ENCODE peak calls at places on chromosomes 2 and 18, in eight cellular contexts. Z, J, M, L, T, P, K and I are unnamed samples.

GRCh38 chr2:85390941-85391669 is 19.1 kb downstream of the CAPG start:
- DNase-seq in Z (peak; percentile 74), J (peak; percentile 72), L (peak; percentile 67), K (no peak), P (no peak), M (peak; percentile 70), T (no peak), I (peak; percentile 64)

GRCh38 chr2:43634604-43635306 is 2.3 kb upstream of the PLEKHH2 start:
- DNase-seq in T (peak; percentile 95), Z (no peak), J (no peak), K (no peak), M (no peak), L (no peak), P (peak; percentile 99), I (no peak)

GRCh38 chr2:102698369-102699111 is 63.3 kb upstream of the TMEM182 start:
- DNase-seq in L (no peak), T (no peak), P (no peak), Z (peak; percentile 82), K (peak; percentile 37), M (no peak), J (no peak), I (no peak)

GRCh38 chr2:170818294-170819104 is 1.8 kb downstream of the GAD1 start:
- DNase-seq in P (no peak), K (no peak), T (no peak), M (peak; percentile 44), J (no peak), L (no peak), Z (no peak), I (no peak)

GRCh38 chr2:119464977-119465376 is 33.3 kb downstream of the TMEM37 start:
- DNase-seq in M (no peak), P (no peak), K (no peak), J (no peak), Z (no peak), T (no peak), L (no peak), I (no peak)

GRCh38 chr2:15557947-15558346 is 3.2 kb downstream of the NBAS start:
- DNase-seq in Z (no peak), P (no peak), T (no peak), K (no peak), J (no peak), L (no peak), M (no peak), I (no peak)

GRCh38 chr2:210531482-210531881 is 24.9 kb upstream of the CPS1 start:
- DNase-seq in T (no peak), K (no peak), P (no peak), Z (no peak), L (no peak), M (no peak), J (no peak), I (no peak)

GRCh38 chr2:51028829-51029228 is 3.1 kb downstream of the NRXN1 start:
- DNase-seq in M (no peak), T (no peak), K (no peak), Z (no peak), P (no peak), L (no peak), J (no peak), I (no peak)

GRCh38 chr18:45014047-45014501 is 333.4 kb downstream of the SETBP1 start:
- DNase-seq in T (peak; percentile 41), L (no peak), J (no peak), M (peak; percentile 32), P (peak; percentile 65), Z (no peak), K (no peak), I (no peak)

GRCh38 chr2:29013046-29013780 is 32.1 kb downstream of the TOGARAM2 start:
- DNase-seq in Z (no peak), M (no peak), K (no peak), J (no peak), L (no peak), P (peak; percentile 50), T (no peak), I (no peak)
- TF ChIP-seq CTCF in Z (no peak), M (no peak), K (no peak), J (no peak), L (no peak), P (peak; percentile 51), T (no peak), I (no peak)

DNA sequence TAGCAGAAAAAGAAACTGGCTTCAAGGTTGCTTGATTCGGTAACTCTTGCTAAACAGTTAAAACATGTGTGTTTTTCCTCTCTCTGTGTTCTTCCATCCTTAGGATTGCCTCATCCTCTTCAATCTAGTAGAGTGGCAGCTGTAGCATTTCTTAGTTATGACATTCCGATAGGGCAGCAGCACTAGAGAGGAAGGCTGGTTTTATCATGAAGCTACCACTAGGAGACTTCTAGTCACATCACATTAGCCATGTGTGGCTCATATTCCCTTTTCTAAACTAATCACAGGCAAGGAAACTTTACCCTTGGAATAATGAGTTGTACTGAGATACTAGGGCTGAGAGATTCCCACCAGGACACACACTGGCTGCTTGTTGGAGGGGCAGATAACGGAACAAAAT is 187.6 kb downstream of the DOK6 start:
- DNase-seq in T (no peak), L (no peak), K (no peak), Z (no peak), J (no peak), M (no peak), P (no peak), I (no peak)
- TF ChIP-seq CTCF in T (no peak), L (no peak), K (no peak), Z (no peak), J (no peak), M (peak; percentile 20), P (no peak), I (no peak)

GRCh38 chr2:74648009-74648443 is at the start of gene M1AP:
- DNase-seq in P (peak; percentile 49), M (peak; percentile 44), L (no peak), T (no peak), Z (peak; percentile 28), K (no peak), J (peak; percentile 50), I (no peak)
- TF ChIP-seq CTCF in P (no peak), M (peak; percentile 46), L (no peak), T (no peak), Z (no peak), K (no peak), J (peak; percentile 54), I (no peak)

DNA sequence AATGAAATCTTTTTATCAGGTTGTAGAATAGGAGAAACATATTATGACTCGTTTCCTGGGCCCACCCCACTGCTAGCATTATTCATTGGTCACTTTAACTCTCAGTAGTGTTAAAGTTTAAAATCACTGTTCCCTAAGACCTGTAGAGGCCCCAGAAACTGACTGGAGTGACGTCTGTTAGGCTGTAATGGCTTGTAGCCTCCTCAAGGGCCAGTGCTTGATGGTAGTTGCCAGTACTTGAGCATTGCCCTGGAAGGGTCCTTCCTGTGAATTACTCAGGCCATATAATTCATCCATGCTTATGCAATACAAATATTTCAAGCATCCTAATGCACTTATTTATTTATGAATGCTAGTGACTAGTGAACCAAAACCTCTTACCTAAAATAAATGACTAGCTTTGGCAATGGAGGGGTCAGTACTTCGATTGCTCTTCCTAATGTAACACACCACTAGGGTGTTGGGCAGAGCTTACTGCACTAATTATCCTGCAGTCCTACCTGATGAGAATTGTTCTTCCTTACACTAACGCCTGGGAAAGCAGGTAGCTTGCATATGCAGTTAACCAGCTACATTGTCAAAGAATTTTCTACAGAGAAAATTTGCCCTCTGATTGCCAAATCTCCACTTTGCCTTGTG is 31.2 kb downstream of the ARHGAP25 start:
- DNase-seq in L (no peak), K (no peak), M (no peak), T (no peak), Z (no peak), J (no peak), P (no peak), I (no peak)
- TF ChIP-seq CTCF in L (no peak), K (no peak), M (no peak), T (no peak), Z (no peak), J (no peak), P (no peak), I (no peak)

DNA sequence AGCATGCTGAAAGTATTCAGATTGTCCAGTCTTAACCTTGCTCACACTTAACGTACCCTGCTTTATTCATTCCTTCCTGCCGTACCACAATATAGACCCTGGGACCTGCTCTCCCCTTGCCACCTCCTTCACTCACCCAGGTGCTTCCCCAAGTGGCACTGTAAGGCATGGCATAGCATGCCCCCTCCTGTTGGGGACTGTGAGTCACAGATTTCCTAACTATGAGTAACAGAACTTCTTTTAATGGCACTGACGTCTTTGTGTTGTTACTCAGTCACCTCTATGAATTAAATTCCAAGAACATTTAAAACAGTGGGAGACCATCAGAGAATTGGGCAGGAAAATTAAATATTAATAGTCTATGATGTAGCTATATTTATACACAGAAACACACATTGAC is 117.2 kb downstream of the CTNNA2 start:
- DNase-seq in Z (no peak), J (no peak), K (no peak), M (no peak), T (no peak), P (no peak), L (no peak), I (no peak)
- TF ChIP-seq CTCF in Z (no peak), J (no peak), K (no peak), M (no peak), T (no peak), P (no peak), L (no peak), I (no peak)

DNA sequence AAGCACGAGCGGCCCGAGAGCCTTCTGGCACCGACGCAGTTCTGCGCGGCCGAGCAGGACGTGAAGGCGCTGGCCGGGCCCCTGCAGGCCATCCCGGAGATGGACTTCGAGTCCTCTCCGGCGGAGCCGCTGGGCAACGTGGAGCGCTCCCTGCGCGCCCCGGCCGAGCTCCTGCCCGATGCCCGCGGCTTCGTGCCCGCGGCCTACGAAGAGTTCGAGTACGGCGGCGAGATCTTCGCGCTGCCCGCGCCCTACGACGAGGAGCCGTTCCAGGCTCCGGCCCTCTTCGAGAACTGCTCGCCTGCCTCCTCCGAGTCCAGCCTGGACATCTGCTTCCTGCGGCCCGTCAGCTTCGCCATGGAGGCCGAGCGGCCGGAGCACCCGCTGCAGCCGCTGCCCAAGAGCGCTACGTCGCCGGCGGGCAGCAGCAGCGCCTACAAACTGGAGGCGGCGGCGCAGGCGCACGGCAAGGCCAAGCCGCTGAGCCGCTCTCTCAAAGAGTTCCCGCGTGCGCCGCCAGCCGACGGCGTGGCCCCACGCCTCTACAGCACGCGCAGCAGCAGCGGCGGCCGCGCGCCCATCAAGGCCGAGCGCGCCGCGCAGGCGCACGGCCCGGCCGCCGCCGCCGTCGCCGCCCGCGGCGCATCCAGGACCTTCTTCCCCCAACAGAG is 70.4 kb downstream of the ARHGEF33 start:
- DNase-seq in L (no peak), T (no peak), P (no peak), K (peak; percentile 84), Z (peak; percentile 70), J (peak; percentile 91), M (peak; percentile 90), I (no peak)
- TF ChIP-seq CTCF in L (no peak), T (no peak), P (no peak), K (no peak), Z (no peak), J (peak; percentile 10), M (no peak), I (no peak)

GRCh38 chr2:237685408-237685807 is 58.0 kb downstream of the LRRFIP1 start:
- DNase-seq in J (no peak), Z (no peak), K (no peak), T (no peak), P (no peak), M (peak; percentile 37), L (no peak), I (no peak)
- TF ChIP-seq CTCF in J (no peak), Z (no peak), K (peak; percentile 19), T (peak; percentile 47), P (peak; percentile 29), M (peak; percentile 20), L (no peak), I (no peak)